ENCODE peak calls at places on chromosome 3, in six cellular contexts. Q, B, G, V, E and O are unnamed samples.

GRCh38 chr3:65342084-65342683 is 654.4 kb upstream of the ADAMTS9 start:
- DNase-seq in Q (peak; percentile 42), B (peak; percentile 62), G (no peak), V (peak; percentile 35), E (peak; percentile 59), O (no peak)

GRCh38 chr3:178709047-178709446 is 172.8 kb downstream of the KCNMB2 start:
- DNase-seq in Q (no peak), B (no peak), G (no peak), V (no peak), E (no peak), O (no peak)

GRCh38 chr3:134677196-134677986 is 26.6 kb upstream of the KY start:
- DNase-seq in Q (peak; percentile 16), B (peak; percentile 67), G (no peak), V (peak; percentile 23), E (peak; percentile 38), O (peak; percentile 35)

GRCh38 chr3:176906046-176906905 is 291.0 kb downstream of the TBL1XR1 start:
- DNase-seq in Q (no peak), B (no peak), G (no peak), V (peak; percentile 23), E (no peak), O (peak; percentile 6)

GRCh38 chr3:160545481-160545880 is 19.9 kb downstream of the KPNA4 start:
- DNase-seq in Q (no peak), B (no peak), G (no peak), V (no peak), E (no peak), O (no peak)

GRCh38 chr3:62084558-62084957 is 288.8 kb downstream of the FEZF2 start:
- DNase-seq in Q (peak; percentile 10), B (no peak), G (no peak), V (no peak), E (no peak), O (peak; percentile 6)

GRCh38 chr3:171585029-171585428 is 124.8 kb upstream of the TNIK start:
- DNase-seq in Q (no peak), B (no peak), G (no peak), V (no peak), E (no peak), O (no peak)

GRCh38 chr3:126353694-126354321 is 3.4 kb downstream of the KLF15 start:
- DNase-seq in Q (no peak), B (no peak), G (no peak), V (peak; percentile 29), E (no peak), O (no peak)

GRCh38 chr3:18402140-18402834 is 22.9 kb downstream of the SATB1 start:
- DNase-seq in Q (no peak), B (no peak), G (no peak), V (no peak), E (no peak), O (no peak)

GRCh38 chr3:32488609-32489008 is 14.0 kb downstream of the CMTM6 start:
- DNase-seq in Q (no peak), B (no peak), G (no peak), V (no peak), E (no peak), O (no peak)

GRCh38 chr3:196073188-196073838 is 8.6 kb downstream of the TFRC start:
- DNase-seq in Q (peak; percentile 35), B (peak; percentile 44), G (peak; percentile 50), V (peak; percentile 40), E (no peak), O (peak; percentile 77)

GRCh38 chr3:98903099-98903498 is 1.6 kb upstream of the DCBLD2 start:
- DNase-seq in Q (peak; percentile 51), B (no peak), G (no peak), V (no peak), E (no peak), O (no peak)
- H3K79me2 ChIP-seq in Q (peaks cover 78% of the 10 kb centered on the region), B (peaks cover 25% of the 10 kb centered on the region), G (no peaks in the 10 kb centered on the region), V (peaks cover 20% of the 10 kb centered on the region), E (no peaks in the 10 kb centered on the region), O (peaks cover 79% of the 10 kb centered on the region)

DNA sequence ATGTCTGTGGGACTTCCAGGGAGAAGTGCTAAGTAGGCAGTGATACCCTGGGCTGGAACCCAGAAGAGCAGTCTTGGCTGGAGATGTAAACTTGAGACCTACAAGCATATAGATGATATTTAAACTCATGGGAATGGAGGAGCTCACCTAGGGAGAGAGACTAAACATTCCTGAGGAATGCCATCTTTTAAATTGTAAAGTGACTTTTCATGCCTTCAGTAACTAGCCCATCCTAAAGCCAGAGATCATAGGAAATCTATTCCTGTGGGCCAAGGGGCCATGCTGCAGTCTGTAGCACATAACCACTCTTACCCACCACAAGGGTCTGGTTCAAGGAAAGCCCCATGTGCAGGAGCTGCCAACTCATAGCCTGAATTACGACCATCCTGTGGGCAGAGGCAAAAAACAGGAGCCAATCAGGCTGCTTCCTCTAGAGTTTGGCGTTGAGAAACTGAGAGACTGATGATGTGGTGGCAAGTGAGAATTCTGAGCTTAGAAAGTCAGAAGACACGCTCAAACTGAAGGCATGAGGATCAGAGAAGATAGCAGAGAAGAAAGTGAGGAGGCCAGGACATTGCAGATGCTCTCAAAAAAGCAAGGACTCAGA is 37.5 kb downstream of the CTDSPL start:
- DNase-seq in Q (no peak), B (no peak), G (peak; percentile 7), V (no peak), E (no peak), O (no peak)
- TF ChIP-seq YY1 in Q (no peak), B (no peak), G (no peak), V (no peak), E (no peak), O (no peak)

DNA sequence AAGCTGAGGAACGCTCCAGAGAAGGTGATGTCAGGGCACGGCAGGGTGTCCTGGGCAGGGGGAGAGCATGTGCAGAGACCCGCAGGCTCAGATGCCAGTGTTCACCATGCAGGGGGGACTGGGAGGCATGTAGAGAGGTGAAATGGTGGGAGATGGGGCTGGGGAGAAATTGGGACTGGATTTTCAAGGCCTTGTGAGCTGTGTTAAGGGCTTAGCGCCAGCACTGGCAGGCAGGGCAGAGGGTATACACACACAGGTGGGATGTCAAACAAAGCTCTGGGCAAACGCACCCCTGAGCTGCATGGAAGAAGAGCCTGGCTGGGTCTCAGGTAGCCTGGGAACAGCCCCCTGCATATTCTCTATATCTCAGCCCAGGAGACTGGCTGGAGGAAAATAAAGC is 282.7 kb downstream of the SHQ1 start:
- DNase-seq in Q (no peak), B (no peak), G (no peak), V (no peak), E (no peak), O (no peak)
- H3K79me2 ChIP-seq in Q (no peaks in the 10 kb centered on the region), B (no peaks in the 10 kb centered on the region), G (no peaks in the 10 kb centered on the region), V (no peaks in the 10 kb centered on the region), E (no peaks in the 10 kb centered on the region), O (no peaks in the 10 kb centered on the region)

DNA sequence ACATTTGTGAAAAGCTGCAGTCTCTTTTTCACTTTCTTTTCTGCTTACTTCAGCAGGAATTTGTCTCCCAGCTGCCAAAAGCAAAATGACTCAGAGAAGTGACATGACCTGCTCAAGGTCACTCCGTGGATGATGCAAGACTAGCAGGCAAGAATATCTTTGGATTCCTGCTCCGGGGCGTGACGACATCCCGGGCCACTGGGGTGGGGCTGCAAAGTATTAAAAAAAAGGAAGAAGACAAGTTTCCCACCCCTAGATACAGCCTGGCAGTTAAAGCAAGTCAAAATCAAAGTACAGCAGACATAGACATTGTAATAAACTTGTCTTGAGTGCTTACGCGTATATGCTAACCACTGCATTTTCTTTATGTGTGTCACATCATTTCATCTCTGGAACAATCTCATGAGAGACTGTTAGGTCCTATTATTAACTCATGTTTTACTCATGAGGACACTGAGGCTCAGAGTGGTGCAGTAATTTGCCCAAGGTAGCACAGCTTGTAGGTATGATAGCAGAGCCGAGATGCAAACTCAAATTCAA is 485.2 kb upstream of the PROK2 start:
- DNase-seq in Q (peak; percentile 23), B (peak; percentile 69), G (no peak), V (peak; percentile 87), E (no peak), O (no peak)
- TF ChIP-seq YY1 in Q (no peak), B (no peak), G (no peak), V (no peak), E (no peak), O (no peak)

DNA sequence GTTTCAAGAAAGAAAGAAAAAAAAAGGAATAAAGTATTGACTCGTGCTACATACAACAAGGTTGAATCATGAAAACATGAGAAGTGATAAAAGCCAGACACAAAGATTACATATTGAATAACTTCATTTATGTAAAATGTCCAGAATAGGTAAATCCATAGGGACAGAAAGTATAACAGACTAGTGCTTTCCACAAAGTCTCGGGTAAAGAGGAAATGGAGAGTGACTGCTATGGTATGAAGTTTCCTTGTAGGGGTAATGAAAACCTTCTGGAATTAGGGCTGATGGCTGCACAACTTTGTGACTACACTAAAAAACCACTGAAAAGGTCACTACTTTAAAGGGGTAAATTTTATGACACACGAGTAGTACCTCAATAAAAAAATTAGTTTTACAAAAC is 13.0 kb downstream of the LRRFIP2 start:
- DNase-seq in Q (no peak), B (no peak), G (no peak), V (no peak), E (no peak), O (no peak)
- H3K79me2 ChIP-seq in Q (peaks cover 42% of the 10 kb centered on the region), B (peaks cover 2% of the 10 kb centered on the region), G (no peaks in the 10 kb centered on the region), V (no peaks in the 10 kb centered on the region), E (no peaks in the 10 kb centered on the region), O (peaks cover 97% of the 10 kb centered on the region)

GRCh38 chr3:58651268-58651667 is 15.3 kb downstream of the FAM3D start:
- DNase-seq in Q (no peak), B (no peak), G (no peak), V (no peak), E (no peak), O (no peak)
- TF ChIP-seq YY1 in Q (no peak), B (no peak), G (no peak), V (no peak), E (no peak), O (no peak)